ENCODE peak calls at places on chromosomes 4 and X, in four cellular contexts. J, A, C and G are unnamed samples.

GRCh38 chr4:57091657-57092162 is 18.5 kb downstream of the IGFBP7 start:
- DNase-seq in J (no peak), A (no peak), C (no peak), G (no peak)

GRCh38 chr4:13920901-13921300 is 293.4 kb upstream of the BOD1L1 start:
- DNase-seq in A (no peak), C (no peak), J (peak; percentile 100), G (no peak)

GRCh38 chr4:84814100-84814750 is 152.3 kb downstream of the WDFY3 start:
- DNase-seq in A (peak; percentile 15), J (peak; percentile 66), C (no peak), G (no peak)

GRCh38 chr4:95956094-95956493 is 116.2 kb downstream of the PDHA2 start:
- DNase-seq in A (no peak), J (no peak), C (no peak), G (no peak)

GRCh38 chr4:125389713-125390112 is 75.0 kb downstream of the FAT4 start:
- DNase-seq in A (no peak), J (peak; percentile 78), C (no peak), G (no peak)

GRCh38 chr4:152967942-152968341 is 31.8 kb downstream of the FHDC1 start:
- DNase-seq in A (no peak), C (no peak), J (no peak), G (no peak)

GRCh38 chrX:19886375-19886774 is 1.0 kb downstream of the SH3KBP1 start:
- DNase-seq in A (no peak), J (no peak), C (no peak), G (no peak)

GRCh38 chr4:139025841-139026240 is 10.3 kb downstream of the NOCT start:
- DNase-seq in C (no peak), J (no peak), A (no peak), G (no peak)

GRCh38 chr4:1604706-1605205 is 79.4 kb downstream of the FAM53A start:
- DNase-seq in A (no peak), J (no peak), C (peak; percentile 59), G (no peak)

GRCh38 chr4:182208651-182209050 is 34.6 kb upstream of the TENM3 start:
- DNase-seq in C (no peak), A (no peak), J (no peak), G (no peak)

GRCh38 chr4:81081156-81081555 is 50.6 kb downstream of the BMP3 start:
- DNase-seq in A (no peak), J (no peak), C (no peak), G (no peak)

GRCh38 chr4:1463088-1463926 is 57.1 kb upstream of the NKX1-1 start:
- DNase-seq in A (no peak), C (no peak), J (peak; percentile 5), G (no peak)

GRCh38 chrX:2427147-2427546 is 73.6 kb downstream of the DHRSX start:
- DNase-seq in C (no peak), A (no peak), J (no peak), G (no peak)

GRCh38 chr4:78767350-78767749 is 8.8 kb upstream of the BMP2K start:
- DNase-seq in J (no peak), A (no peak), C (no peak), G (no peak)

GRCh38 chrX:154490021-154490413 is 412 bp downstream of the SLC10A3 start:
- DNase-seq in C (no peak), J (no peak), A (no peak), G (no peak)